ENCODE peak calls at places on chromosome X, in eight cellular contexts. O is hypothalamus, T is ELR, D is LNCaP clone FGC, R is Peyer's patch, J is cardiac fibroblast, P is stomach, Y is amniotic stem cell. F is an unnamed sample.
A peak's percentile ranks its signal among the peaks of the same experiment; 100 is the strongest.

GRCh38 chrX:136646602-136647239 is 1.2 kb upstream of the CD40LG start:
- DNase-seq in P (no peak), T (no peak), D (no peak), O (no peak), Y (no peak), R (peak; percentile 47), J (no peak), F (no peak)

GRCh38 chrX:53048169-53049126 is at the start of gene GPR173:
- DNase-seq in O (peak; percentile 69), P (no peak), Y (no peak), R (no peak), J (peak; percentile 81), T (peak; percentile 59), D (no peak), F (peak; percentile 17)

GRCh38 chrX:97931586-97931985 is 1047.9 kb downstream of the RPA4 start:
- DNase-seq in T (no peak), R (no peak), J (no peak), Y (no peak), P (no peak), D (no peak), O (no peak), F (no peak)

GRCh38 chrX:31629195-31629594 is 557.4 kb upstream of the FTHL17 start:
- DNase-seq in P (no peak), O (no peak), J (no peak), Y (no peak), T (no peak), R (no peak), D (no peak), F (no peak)

GRCh38 chrX:129957241-129958099 is 25.0 kb upstream of the BCORL1 start:
- DNase-seq in Y (no peak), D (no peak), R (peak; percentile 74), T (peak; percentile 67), P (peak; percentile 70), J (peak; percentile 44), O (peak; percentile 21), F (peak; percentile 32)

GRCh38 chrX:153477039-153477438 is 6.7 kb upstream of the HAUS7 start:
- DNase-seq in Y (peak; percentile 12), T (peak; percentile 51), P (no peak), J (peak; percentile 75), R (no peak), O (no peak), D (no peak), F (no peak)

GRCh38 chrX:6228720-6229119 is at the start of gene NLGN4X:
- DNase-seq in D (no peak), T (no peak), R (no peak), J (no peak), O (peak; percentile 15), Y (no peak), P (no peak), F (no peak)

GRCh38 chrX:96791559-96791958 is 92.1 kb upstream of the RPA4 start:
- DNase-seq in D (no peak), J (peak; percentile 54), O (no peak), R (no peak), P (no peak), Y (no peak), T (no peak), F (no peak)

GRCh38 chrX:13487731-13488505 is 81.5 kb upstream of the EGFL6 start:
- DNase-seq in D (no peak), T (peak; percentile 78), R (peak; percentile 43), P (peak; percentile 49), O (no peak), J (peak; percentile 94), Y (peak; percentile 42), F (peak; percentile 69)

GRCh38 chrX:13081385-13082285 is 37.2 kb upstream of the FAM9C start:
- DNase-seq in D (no peak), T (no peak), R (peak; percentile 44), J (peak; percentile 60), O (no peak), Y (no peak), P (no peak), F (no peak)

GRCh38 chrX:113260474-113260873 is 419.8 kb upstream of the AMOT start:
- DNase-seq in R (no peak), P (no peak), T (no peak), O (no peak), J (peak; percentile 0), D (no peak), Y (no peak), F (no peak)

GRCh38 chrX:42276982-42277690 is 353.8 kb upstream of the CASK start:
- DNase-seq in D (no peak), P (no peak), Y (no peak), T (no peak), J (no peak), O (no peak), R (no peak), F (no peak)

GRCh38 chrX:129961180-129962083 is 21.0 kb upstream of the BCORL1 start:
- DNase-seq in J (no peak), P (peak; percentile 75), T (peak; percentile 69), D (no peak), Y (no peak), R (peak; percentile 82), O (peak; percentile 1), F (no peak)